ENCODE peak calls at places on chromosomes 6 and 20, in six cellular contexts. S, G, Z, A, U and C are unnamed samples.

GRCh38 chr6:36378243-36378920 is 9.1 kb downstream of the ETV7 start:
- DNase-seq in S (no peak), G (no peak), Z (no peak), A (no peak), U (no peak), C (no peak)

GRCh38 chr6:170152111-170152926 is 138.6 kb downstream of the DLL1 start:
- DNase-seq in S (no peak), G (no peak), Z (peak), A (no peak), U (no peak), C (no peak)

GRCh38 chr6:5116243-5116991 is 31.3 kb downstream of the PPP1R3G start:
- DNase-seq in S (no peak), G (no peak), Z (no peak), A (no peak), U (no peak), C (no peak)

GRCh38 chr6:73491371-73491770 is 29.5 kb downstream of the EEF1A1 start:
- DNase-seq in S (no peak), G (peak), Z (no peak), A (no peak), U (no peak), C (no peak)

GRCh38 chr6:110875548-110876169 is 1.1 kb downstream of the AMD1 start:
- DNase-seq in S (no peak), G (peak), Z (peak), A (peak), U (peak), C (peak)

GRCh38 chr6:132167966-132168365 is 216.8 kb upstream of the CCN2 start:
- DNase-seq in S (no peak), G (no peak), Z (no peak), A (no peak), U (no peak), C (no peak)

GRCh38 chr6:139370047-139370706 is 4.3 kb downstream of the CITED2 start:
- DNase-seq in S (peak), G (peak), Z (no peak), A (no peak), U (no peak), C (no peak)

GRCh38 chr20:51514836-51515235 is 27.7 kb downstream of the NFATC2 start:
- DNase-seq in S (no peak), G (no peak), Z (no peak), A (no peak), U (no peak), C (no peak)

GRCh38 chr6:29590218-29590808 is 5.4 kb downstream of the OR2H2 start:
- DNase-seq in S (no peak), G (no peak), Z (no peak), A (peak), U (no peak), C (no peak)